ENCODE peak calls at places on chromosomes 7 and 10, in nine cellular contexts. P is fibroblast of lung; S is cardiac muscle cell; F is tibial nerve; M is activated CD8-positive, alpha-beta T cell treated with anti-CD3 and anti-CD28 coated beads for 36 hours; A is prostate gland; N is bronchial epithelial cell; O is mesothelial cell of epicardium; T is spleen. U is an unnamed sample.

GRCh38 chr10:68096913-68097509 is 12.3 kb upstream of the MYPN start:
- DNase-seq in T (no peak), P (peak), S (peak), F (no peak), N (peak), M (no peak), A (no peak), O (no peak), U (no peak)

GRCh38 chr7:68573271-68574000 is 1024.8 kb upstream of the AUTS2 start:
- DNase-seq in N (no peak), T (no peak), F (no peak), S (no peak), P (no peak), A (no peak), M (no peak), O (no peak), U (no peak)

GRCh38 chr10:110352930-110353243 is 48.2 kb upstream of the SMNDC1 start:
- DNase-seq in A (no peak), F (no peak), O (no peak), M (no peak), N (no peak), S (no peak), T (no peak), P (no peak), U (no peak)

GRCh38 chr7:106049139-106049725 is 62.9 kb downstream of the SYPL1 start:
- DNase-seq in A (no peak), N (no peak), T (no peak), O (no peak), S (no peak), P (no peak), F (no peak), M (no peak), U (no peak)

GRCh38 chr10:124614003-124614659 is 130.0 kb downstream of the FAM53B start:
- DNase-seq in S (no peak), N (no peak), F (no peak), T (no peak), M (peak), P (no peak), A (no peak), O (no peak), U (peak)

GRCh38 chr7:5553298-5553877 is 129.8 kb upstream of the TNRC18 start:
- DNase-seq in S (no peak), N (no peak), T (no peak), F (no peak), A (no peak), M (no peak), P (no peak), O (no peak), U (no peak)

GRCh38 chr7:137882806-137883205 is 36.0 kb upstream of the DGKI start:
- DNase-seq in M (no peak), F (no peak), A (no peak), P (no peak), O (no peak), N (peak), S (no peak), T (no peak), U (no peak)

GRCh38 chr10:83522881-83523386 is 616.4 kb upstream of the GHITM start:
- DNase-seq in M (no peak), S (no peak), P (no peak), F (no peak), A (no peak), T (no peak), O (peak), N (no peak), U (no peak)

GRCh38 chr10:37754538-37755323 is 102.7 kb downstream of the ZNF248 start:
- DNase-seq in T (no peak), S (no peak), M (peak), O (no peak), A (no peak), F (no peak), N (peak), P (no peak), U (peak)

GRCh38 chr10:126599949-126600627 is 70.4 kb downstream of the C10orf90 start:
- DNase-seq in O (no peak), S (no peak), A (no peak), T (no peak), P (no peak), N (no peak), M (no peak), F (no peak), U (no peak)

GRCh38 chr7:32030904-32031692 is 39.1 kb downstream of the PDE1C start:
- DNase-seq in S (no peak), F (no peak), M (no peak), P (no peak), O (no peak), A (no peak), N (no peak), T (no peak), U (no peak)

GRCh38 chr7:148914208-148914777 is 30.2 kb upstream of the EZH2 start:
- DNase-seq in M (peak), S (peak), N (peak), F (no peak), T (no peak), O (no peak), A (no peak), P (peak), U (peak)

GRCh38 chr7:30164567-30164966 is 29.8 kb downstream of the MTURN start:
- DNase-seq in P (peak), S (peak), T (no peak), N (peak), F (no peak), A (peak), M (no peak), O (no peak), U (peak)

GRCh38 chr10:119942973-119943372 is 50.4 kb downstream of the SEC23IP start:
- DNase-seq in S (no peak), O (no peak), A (no peak), P (peak), T (no peak), N (no peak), M (no peak), F (no peak), U (no peak)

GRCh38 chr7:156892086-156892800 is 740 bp downstream of the LMBR1 start:
- DNase-seq in O (peak), P (peak), N (no peak), T (peak), F (no peak), M (peak), A (peak), S (peak), U (peak)

GRCh38 chr7:24283559-24283899 is 461 bp upstream of the NPY start:
- DNase-seq in A (no peak), M (no peak), T (no peak), N (no peak), S (no peak), F (no peak), O (no peak), P (peak), U (no peak)

GRCh38 chr7:143305423-143306070 is 10.4 kb upstream of the CLCN1 start:
- DNase-seq in A (peak), M (peak), S (peak), F (peak), O (peak), N (peak), P (peak), T (peak), U (no peak)

GRCh38 chr10:86632009-86632800 is 22.1 kb upstream of the OPN4 start:
- DNase-seq in S (peak), P (peak), A (no peak), M (no peak), O (no peak), F (no peak), T (no peak), N (no peak), U (no peak)

GRCh38 chr7:1121476-1121875 is 33.6 kb downstream of the GPER1 start:
- DNase-seq in M (no peak), S (no peak), F (no peak), O (no peak), A (no peak), T (no peak), P (no peak), N (no peak), U (no peak)

GRCh38 chr10:93160829-93161228 is 87.1 kb downstream of the CYP26A1 start:
- DNase-seq in P (peak), A (no peak), S (peak), T (no peak), O (no peak), N (peak), F (peak), M (no peak), U (no peak)

GRCh38 chr7:5589819-5590595 is 166.4 kb upstream of the TNRC18 start:
- DNase-seq in N (no peak), T (no peak), F (no peak), O (no peak), A (no peak), P (no peak), S (no peak), M (no peak), U (no peak)

GRCh38 chr10:86918022-86918471 is 39.4 kb downstream of the MMRN2 start:
- DNase-seq in N (peak), A (no peak), T (no peak), F (no peak), S (peak), M (no peak), O (no peak), P (peak), U (no peak)

GRCh38 chr10:132859084-132859855 is 73.3 kb upstream of the NKX6-2 start:
- DNase-seq in P (no peak), A (no peak), F (no peak), N (no peak), S (no peak), M (no peak), T (peak), O (no peak), U (no peak)

GRCh38 chr7:93245525-93246432 is 13.6 kb downstream of the VPS50 start:
- DNase-seq in T (no peak), M (no peak), P (peak), S (peak), A (no peak), N (peak), O (no peak), F (no peak), U (peak)

GRCh38 chr7:102814025-102814471 is 65.2 kb downstream of the FAM185A start:
- DNase-seq in F (no peak), T (no peak), P (peak), M (no peak), O (no peak), A (no peak), N (peak), S (peak), U (no peak)

GRCh38 chr7:104923010-104923421 is 91.0 kb upstream of the KMT2E start:
- DNase-seq in T (peak), F (peak), O (no peak), N (peak), M (peak), S (peak), P (peak), A (peak), U (peak)

GRCh38 chr10:68790476-68790875 is 36.9 kb upstream of the STOX1 start:
- DNase-seq in A (no peak), T (no peak), S (no peak), N (no peak), O (no peak), M (no peak), F (no peak), P (no peak), U (no peak)

GRCh38 chr10:44184633-44185314 is 200.1 kb downstream of the CXCL12 start:
- DNase-seq in F (no peak), N (no peak), O (no peak), M (no peak), P (no peak), T (no peak), S (no peak), A (no peak), U (no peak)

GRCh38 chr7:123230603-123231002 is 30.8 kb upstream of the SLC13A1 start:
- DNase-seq in A (no peak), T (no peak), N (no peak), S (no peak), F (no peak), O (no peak), P (no peak), M (no peak), U (no peak)

GRCh38 chr10:51368943-51369342 is 294.7 kb downstream of the PRKG1 start:
- DNase-seq in N (no peak), F (no peak), O (no peak), M (no peak), A (no peak), P (no peak), S (no peak), T (no peak), U (no peak)

GRCh38 chr10:130707389-130707979 is 571.3 kb downstream of the GLRX3 start:
- DNase-seq in N (no peak), M (no peak), S (no peak), F (no peak), A (no peak), O (no peak), P (no peak), T (no peak), U (no peak)
- TF ChIP-seq CTCF in N (no peak), M (no peak), S (no peak), F (no peak), A (no peak), O (no peak), P (no peak), T (no peak), U (no peak)

DNA sequence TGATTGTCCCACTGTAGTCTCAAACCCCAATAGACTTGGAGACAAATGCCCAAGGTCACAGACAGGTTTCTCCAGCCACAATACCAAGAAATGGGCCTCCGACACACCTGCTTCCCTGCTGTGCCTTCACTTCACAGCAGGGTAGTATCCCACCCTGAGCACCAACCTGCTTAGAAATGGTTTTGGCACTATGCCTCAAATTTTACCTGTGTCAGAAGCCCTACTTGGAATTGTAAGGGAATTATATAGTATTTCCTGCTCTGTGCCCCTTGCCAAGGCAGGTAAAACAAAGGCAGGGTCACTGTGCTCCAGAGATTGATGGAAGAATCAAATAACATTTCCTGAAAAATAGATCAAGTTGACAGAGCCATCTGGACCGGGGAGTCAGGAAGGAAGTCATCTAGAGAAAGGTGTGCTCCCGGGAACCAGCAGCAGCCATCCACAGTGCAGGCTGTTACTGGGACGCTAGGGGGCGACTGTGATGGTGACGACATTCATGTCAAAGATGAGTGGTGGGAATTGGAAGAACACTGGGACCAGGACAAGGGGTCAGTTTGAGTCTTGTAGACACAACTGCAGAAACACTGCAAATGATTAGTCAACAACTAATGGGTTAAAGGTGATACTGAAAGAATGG is 117.8 kb upstream of the AKR1E2 start:
- DNase-seq in A (no peak), N (no peak), S (no peak), O (no peak), M (peak), T (no peak), F (no peak), P (no peak), U (no peak)
- TF ChIP-seq CTCF in A (no peak), N (peak), S (peak), O (peak), M (peak), T (no peak), F (no peak), P (no peak), U (peak)

GRCh38 chr10:123019941-123020703 is 11.3 kb downstream of the ACADSB start:
- DNase-seq in F (no peak), O (no peak), A (peak), M (no peak), N (no peak), S (no peak), P (no peak), T (no peak), U (no peak)

GRCh38 chr10:123019264-123019663 is 10.5 kb downstream of the ACADSB start:
- DNase-seq in O (no peak), S (no peak), T (no peak), N (no peak), A (no peak), P (no peak), M (no peak), F (no peak), U (no peak)

GRCh38 chr10:123024540-123024939 is 15.7 kb downstream of the ACADSB start:
- DNase-seq in M (no peak), N (no peak), A (no peak), P (no peak), T (no peak), S (no peak), O (no peak), F (no peak), U (no peak)

GRCh38 chr10:123018531-123018930 is 9.7 kb downstream of the ACADSB start:
- DNase-seq in P (no peak), O (no peak), A (no peak), F (no peak), S (no peak), M (no peak), T (no peak), N (no peak), U (no peak)

GRCh38 chr10:123021517-123021916 is 12.7 kb downstream of the ACADSB start:
- DNase-seq in N (peak), O (no peak), M (no peak), P (peak), S (peak), A (no peak), T (no peak), F (no peak), U (no peak)
- TF ChIP-seq CTCF in N (peak), O (no peak), M (no peak), P (peak), S (peak), A (no peak), T (no peak), F (no peak), U (no peak)

DNA sequence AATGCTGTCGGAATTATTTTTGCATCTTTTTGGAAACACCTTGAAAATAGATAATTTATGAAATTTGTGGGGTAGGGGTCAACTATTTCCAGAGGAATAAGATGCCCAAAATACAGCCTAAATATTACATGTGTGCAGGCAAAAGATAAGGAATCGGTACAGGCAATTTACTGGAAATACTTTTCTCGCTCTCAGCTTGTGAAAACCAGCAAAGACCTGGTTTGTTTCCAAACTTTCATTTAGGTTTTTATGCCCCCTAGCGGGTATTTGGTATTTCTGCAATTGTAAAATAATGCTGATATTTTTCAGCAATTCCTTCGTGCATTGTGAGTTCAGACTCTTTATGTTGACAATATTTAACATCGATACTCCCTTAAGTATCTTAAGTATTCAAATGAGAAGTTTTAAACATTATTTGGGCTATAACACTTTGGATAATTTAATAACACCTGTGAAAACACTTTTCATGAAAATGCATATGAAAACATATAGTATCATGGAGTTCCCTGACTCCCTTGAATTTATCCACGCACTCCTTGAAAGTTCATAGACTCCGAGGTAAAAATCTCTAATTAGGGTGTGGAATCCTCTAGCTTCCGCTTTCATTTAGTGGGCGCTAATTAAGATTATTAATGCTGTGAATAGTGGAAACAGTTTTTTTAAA is 132.4 kb downstream of the TSPAN12 start:
- DNase-seq in F (no peak), O (no peak), S (peak), M (no peak), N (peak), A (no peak), T (no peak), P (peak), U (peak)
- TF ChIP-seq CTCF in F (peak), O (peak), S (peak), M (peak), N (peak), A (peak), T (no peak), P (peak), U (peak)

GRCh38 chr7:150420242-150420641 is 30.2 kb upstream of the GIMAP8 start:
- DNase-seq in F (no peak), O (no peak), T (no peak), A (no peak), M (no peak), N (no peak), P (no peak), S (no peak), U (no peak)

GRCh38 chr7:150417239-150417638 is 33.2 kb upstream of the GIMAP8 start:
- DNase-seq in N (no peak), A (no peak), T (no peak), S (no peak), F (no peak), M (no peak), P (no peak), O (no peak), U (no peak)

GRCh38 chr7:150420987-150421674 is 29.3 kb upstream of the GIMAP8 start:
- DNase-seq in O (peak), F (peak), M (peak), P (peak), A (peak), T (peak), N (peak), S (peak), U (peak)

GRCh38 chr7:150415161-150416160 is 35.0 kb upstream of the GIMAP8 start:
- DNase-seq in N (no peak), P (no peak), S (no peak), A (no peak), O (no peak), F (no peak), T (no peak), M (no peak), U (no peak)

GRCh38 chr7:150417863-150418262 is 32.6 kb upstream of the GIMAP8 start:
- DNase-seq in P (no peak), N (no peak), F (no peak), O (no peak), T (no peak), M (no peak), S (no peak), A (no peak), U (no peak)
- TF ChIP-seq CTCF in P (peak), N (no peak), F (no peak), O (no peak), T (no peak), M (peak), S (no peak), A (no peak), U (no peak)

GRCh38 chr7:110130669-110131068 is 960.3 kb upstream of the LRRN3 start:
- DNase-seq in P (peak), N (no peak), M (no peak), T (no peak), F (no peak), S (no peak), A (no peak), O (no peak), U (no peak)
- TF ChIP-seq CTCF in P (peak), N (no peak), M (no peak), T (no peak), F (no peak), S (no peak), A (no peak), O (no peak), U (no peak)

GRCh38 chr10:78746178-78746763 is 322.5 kb upstream of the ZMIZ1 start:
- DNase-seq in F (no peak), T (no peak), N (no peak), O (no peak), P (no peak), A (no peak), S (no peak), M (no peak), U (no peak)
- TF ChIP-seq CTCF in F (no peak), T (no peak), N (no peak), O (no peak), P (no peak), A (no peak), S (no peak), M (no peak), U (no peak)

DNA sequence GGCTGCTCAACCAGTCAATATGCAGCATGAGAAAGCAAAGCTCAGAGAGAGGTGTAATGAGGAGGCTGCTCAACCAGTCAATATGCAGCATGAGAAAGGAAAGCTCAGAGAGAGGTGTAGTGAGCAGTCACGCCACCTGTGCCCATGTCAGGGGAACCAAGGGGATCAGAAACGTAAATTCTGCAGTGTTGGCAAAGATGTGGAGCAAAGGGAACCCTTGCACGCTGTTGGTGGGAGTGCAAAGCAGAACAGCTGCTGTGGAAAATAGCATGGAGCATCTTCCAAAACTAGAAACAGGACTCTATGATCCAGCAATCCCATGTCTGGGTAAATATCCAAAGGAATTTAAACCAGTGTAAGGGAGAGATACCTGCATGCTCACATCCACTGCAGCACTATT is 194.9 kb downstream of the DIP2C start:
- DNase-seq in S (no peak), F (no peak), P (no peak), T (peak), M (no peak), A (no peak), N (no peak), O (no peak), U (no peak)
- TF ChIP-seq CTCF in S (no peak), F (no peak), P (no peak), T (no peak), M (no peak), A (no peak), N (no peak), O (no peak), U (no peak)

DNA sequence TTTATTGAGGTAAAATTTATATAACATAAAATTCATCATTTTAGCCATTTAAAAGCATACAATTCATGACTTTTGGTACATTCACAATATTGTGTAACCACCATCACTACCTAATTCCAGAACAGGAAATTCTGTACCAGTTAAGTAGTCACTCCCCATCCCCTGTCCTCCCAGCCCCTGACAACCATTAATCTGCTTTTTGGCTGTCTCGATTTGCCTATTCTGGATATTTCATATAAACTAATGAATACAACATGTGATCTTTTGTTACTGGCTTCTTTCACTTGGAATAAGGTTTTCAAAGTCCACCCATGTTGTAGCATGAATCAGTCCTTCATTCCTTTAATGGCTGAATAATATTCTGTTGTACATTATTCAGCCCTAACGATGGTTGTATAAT is 115.6 kb upstream of the KLF14 start:
- DNase-seq in S (no peak), M (no peak), P (no peak), A (no peak), N (no peak), O (no peak), F (no peak), T (no peak), U (no peak)
- TF ChIP-seq CTCF in S (no peak), M (no peak), P (no peak), A (no peak), N (no peak), O (no peak), F (no peak), T (no peak), U (no peak)

U was measured in GM20000.